ENCODE peak calls at places on chromosomes 4 and X, in four cellular contexts. One of them, this sample, is unnamed. For H3K4me1, the result is how much of the 10 kb centered on the place peaks cover.

GRCh38 chr4:150366487-150366999 is 215.4 kb upstream of the MAB21L2 start:
- DNase-seq in left ventricle myocardium inferior: no peak
- DNase-seq in mucosa of descending colon: no peak
- DNase-seq in iPS DF 6.9: no peak
- DNase-seq in this sample: no peak

GRCh38 chr4:724131-724530 is 18.5 kb downstream of the PCGF3 start:
- DNase-seq in mucosa of descending colon: peak
- DNase-seq in left ventricle myocardium inferior: no peak
- DNase-seq in iPS DF 6.9: no peak
- DNase-seq in this sample: no peak

GRCh38 chrX:16137416-16138107 is 14.2 kb downstream of the GRPR start:
- DNase-seq in left ventricle myocardium inferior: no peak
- DNase-seq in iPS DF 6.9: no peak
- DNase-seq in mucosa of descending colon: no peak
- DNase-seq in this sample: no peak

GRCh38 chrX:5681159-5681558 is 547.5 kb downstream of the NLGN4X start:
- DNase-seq in iPS DF 6.9: peak
- DNase-seq in mucosa of descending colon: no peak
- DNase-seq in left ventricle myocardium inferior: no peak
- DNase-seq in this sample: no peak

GRCh38 chr4:186149872-186150271 is 41.5 kb upstream of the CYP4V2 start:
- DNase-seq in iPS DF 6.9: no peak
- DNase-seq in mucosa of descending colon: no peak
- DNase-seq in left ventricle myocardium inferior: peak
- DNase-seq in this sample: peak

GRCh38 chr4:146330392-146330791 is 116.1 kb downstream of the REELD1 start:
- DNase-seq in iPS DF 6.9: no peak
- DNase-seq in mucosa of descending colon: no peak
- DNase-seq in left ventricle myocardium inferior: no peak
- DNase-seq in this sample: no peak

GRCh38 chr4:65798498-65799127 is 128.3 kb upstream of the EPHA5 start:
- DNase-seq in mucosa of descending colon: no peak
- DNase-seq in left ventricle myocardium inferior: no peak
- DNase-seq in iPS DF 6.9: no peak
- DNase-seq in this sample: no peak

GRCh38 chr4:1033840-1034551 is 22.6 kb downstream of the FGFRL1 start:
- DNase-seq in left ventricle myocardium inferior: peak
- DNase-seq in iPS DF 6.9: no peak
- DNase-seq in mucosa of descending colon: no peak
- DNase-seq in this sample: peak

GRCh38 chr4:40763228-40763716 is 13.5 kb downstream of the NSUN7 start:
- DNase-seq in mucosa of descending colon: no peak
- DNase-seq in iPS DF 6.9: no peak
- DNase-seq in left ventricle myocardium inferior: no peak
- DNase-seq in this sample: no peak

GRCh38 chr4:68271851-68272756 is 26.6 kb upstream of the TMPRSS11B start:
- DNase-seq in iPS DF 6.9: no peak
- DNase-seq in mucosa of descending colon: no peak
- DNase-seq in left ventricle myocardium inferior: no peak
- DNase-seq in this sample: no peak

GRCh38 chr4:142428715-142429114 is 417.4 kb downstream of the INPP4B start:
- DNase-seq in left ventricle myocardium inferior: no peak
- DNase-seq in mucosa of descending colon: no peak
- DNase-seq in iPS DF 6.9: no peak
- DNase-seq in this sample: no peak

GRCh38 chr4:142427456-142427855 is 418.6 kb downstream of the INPP4B start:
- DNase-seq in iPS DF 6.9: no peak
- DNase-seq in mucosa of descending colon: no peak
- DNase-seq in left ventricle myocardium inferior: no peak
- DNase-seq in this sample: no peak
- H3K4me1 ChIP-seq in iPS DF 6.9: under half
- H3K4me1 ChIP-seq in mucosa of descending colon: under half
- H3K4me1 ChIP-seq in left ventricle myocardium inferior: under half
- H3K4me1 ChIP-seq in this sample: under half

GRCh38 chrX:51860679-51861078 is 32.7 kb upstream of the MAGED1 start:
- DNase-seq in mucosa of descending colon: no peak
- DNase-seq in left ventricle myocardium inferior: no peak
- DNase-seq in iPS DF 6.9: no peak
- DNase-seq in this sample: no peak
- H3K4me1 ChIP-seq in mucosa of descending colon: under half
- H3K4me1 ChIP-seq in left ventricle myocardium inferior: under half
- H3K4me1 ChIP-seq in iPS DF 6.9: under half
- H3K4me1 ChIP-seq in this sample: under half

GRCh38 chr4:189162073-189162789 is 778.4 kb upstream of the FRG1 start:
- DNase-seq in mucosa of descending colon: no peak
- DNase-seq in iPS DF 6.9: no peak
- DNase-seq in left ventricle myocardium inferior: no peak
- DNase-seq in this sample: no peak

DNA sequence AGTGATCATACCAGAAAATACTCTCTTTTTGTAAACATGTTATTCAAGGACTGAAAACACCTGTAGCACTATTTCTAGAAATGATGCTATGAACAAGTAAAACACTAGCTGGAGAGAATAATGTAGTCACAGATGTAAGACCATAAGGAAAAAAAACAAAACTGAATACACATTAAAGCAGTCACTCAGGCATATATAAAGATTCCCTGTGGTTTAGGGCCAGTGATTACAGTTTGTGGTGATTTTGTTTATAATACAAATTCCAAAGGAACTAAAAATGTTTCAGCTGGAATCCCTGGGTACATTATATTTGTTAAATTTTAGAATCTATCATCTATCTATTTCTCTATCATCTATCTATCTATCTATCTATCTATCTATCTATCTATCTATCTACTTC is 777.8 kb upstream of the FRG1 start:
- DNase-seq in left ventricle myocardium inferior: no peak
- DNase-seq in mucosa of descending colon: no peak
- DNase-seq in iPS DF 6.9: no peak
- DNase-seq in this sample: no peak
- H3K4me1 ChIP-seq in left ventricle myocardium inferior: under half
- H3K4me1 ChIP-seq in mucosa of descending colon: under half
- H3K4me1 ChIP-seq in iPS DF 6.9: under half
- H3K4me1 ChIP-seq in this sample: under half

DNA sequence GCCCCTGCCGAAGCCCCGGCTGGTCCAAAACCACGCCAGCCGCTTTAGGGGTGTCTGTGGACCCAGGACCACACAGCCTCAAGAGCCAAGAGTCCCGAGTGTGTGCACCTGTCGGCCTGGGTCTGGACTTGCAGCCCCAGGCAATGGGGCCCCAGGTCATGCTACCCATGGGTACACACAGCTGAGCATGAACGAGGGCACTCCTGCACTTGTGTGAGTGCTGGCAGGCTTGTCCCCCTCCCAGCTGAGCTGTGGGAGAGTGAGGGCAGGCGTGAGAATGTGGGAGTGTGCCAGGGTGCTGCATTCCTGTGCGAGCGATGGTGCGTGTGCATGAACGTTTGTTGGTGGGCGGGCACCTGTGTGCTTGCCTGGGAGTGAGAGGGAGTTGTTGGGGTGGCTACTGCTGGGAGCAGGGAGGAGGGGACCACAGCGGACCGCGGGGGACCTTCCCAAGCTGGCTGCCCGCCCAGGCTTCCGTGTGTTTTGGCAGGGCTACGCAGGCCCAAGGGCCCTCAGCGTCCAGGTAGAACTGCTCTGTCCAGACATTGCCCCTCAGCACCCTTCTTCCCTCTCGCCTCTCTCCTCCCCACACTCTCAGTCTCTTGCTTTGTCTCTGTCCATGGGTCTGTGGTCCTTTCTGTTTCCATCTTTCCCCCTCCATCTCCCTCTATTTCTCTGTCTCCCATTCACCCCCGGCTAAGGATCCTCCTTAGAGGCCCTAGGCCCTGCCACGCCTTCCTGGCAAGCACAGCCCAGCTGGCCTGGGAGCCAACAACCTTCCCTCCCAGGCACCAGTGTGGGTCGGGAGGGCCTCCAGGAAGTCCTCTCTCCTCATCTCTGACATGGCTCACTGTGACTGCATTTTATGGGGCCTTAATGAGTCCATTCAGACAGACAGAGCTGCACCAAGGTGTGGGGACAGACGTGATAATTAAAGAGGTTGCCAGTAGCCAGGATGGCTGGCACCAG is 31.0 kb downstream of the BLOC1S4 start:
- DNase-seq in iPS DF 6.9: no peak
- DNase-seq in mucosa of descending colon: peak
- DNase-seq in left ventricle myocardium inferior: peak
- DNase-seq in this sample: peak
- H3K4me1 ChIP-seq in iPS DF 6.9: under half
- H3K4me1 ChIP-seq in mucosa of descending colon: half or more
- H3K4me1 ChIP-seq in left ventricle myocardium inferior: under half
- H3K4me1 ChIP-seq in this sample: under half

GRCh38 chr4:2416564-2417195 is 1.8 kb downstream of the ZFYVE28 start:
- DNase-seq in left ventricle myocardium inferior: peak
- DNase-seq in mucosa of descending colon: peak
- DNase-seq in iPS DF 6.9: no peak
- DNase-seq in this sample: no peak
- H3K4me1 ChIP-seq in left ventricle myocardium inferior: half or more
- H3K4me1 ChIP-seq in mucosa of descending colon: under half
- H3K4me1 ChIP-seq in iPS DF 6.9: under half
- H3K4me1 ChIP-seq in this sample: under half